ENCODE peak calls at places on chromosome 14, in five cellular contexts. T, J, S, B and E are unnamed samples. For H3K4me1 and H3K27me3, the result is how much of the 10 kb centered on the place peaks cover.

GRCh38 chr14:80940146-80940545 is 1.4 kb downstream of the CEP128 start:
- DNase-seq in T (no peak), J (no peak), S (no peak), B (no peak), E (no peak)

GRCh38 chr14:99519931-99520421 is 38.8 kb downstream of the CCNK start:
- DNase-seq in T (peak), J (peak), S (no peak), B (peak), E (no peak)

GRCh38 chr14:69877492-69877891 is 1.7 kb upstream of the SMOC1 start:
- DNase-seq in T (no peak), J (no peak), S (no peak), B (no peak), E (no peak)

GRCh38 chr14:34460841-34461240 is 1.2 kb downstream of the SPTSSA start:
- DNase-seq in T (no peak), J (no peak), S (no peak), B (no peak), E (no peak)

GRCh38 chr14:35416108-35416750 is 11.7 kb upstream of the NFKBIA start:
- DNase-seq in T (no peak), J (no peak), S (peak), B (no peak), E (no peak)

GRCh38 chr14:62053188-62053587 is 291.0 kb downstream of the SNAPC1 start:
- DNase-seq in T (no peak), J (no peak), S (no peak), B (no peak), E (no peak)

GRCh38 chr14:99077076-99077843 is 194.7 kb downstream of the BCL11B start:
- DNase-seq in T (no peak), J (no peak), S (no peak), B (no peak), E (peak)

GRCh38 chr14:69696633-69697557 is 70.0 kb upstream of the SRSF5 start:
- DNase-seq in T (no peak), J (no peak), S (no peak), B (no peak), E (no peak)

GRCh38 chr14:51547260-51547659 is 104.5 kb upstream of the FRMD6 start:
- DNase-seq in T (peak), J (no peak), S (no peak), B (peak), E (no peak)

GRCh38 chr14:50943943-50944646 is at the start of gene PYGL:
- DNase-seq in T (peak), J (peak), S (no peak), B (peak), E (peak)

GRCh38 chr14:29518335-29518734 is 409.3 kb downstream of the PRKD1 start:
- DNase-seq in T (no peak), J (no peak), S (no peak), B (no peak), E (no peak)

GRCh38 chr14:55356913-55357312 is 54.7 kb downstream of the ATG14 start:
- DNase-seq in T (no peak), J (no peak), S (no peak), B (no peak), E (no peak)

GRCh38 chr14:96096639-96097610 is 57.8 kb downstream of the C14orf132 start:
- DNase-seq in T (no peak), J (no peak), S (no peak), B (no peak), E (no peak)

GRCh38 chr14:96094211-96094610 is 55.0 kb downstream of the C14orf132 start:
- DNase-seq in T (peak), J (no peak), S (no peak), B (no peak), E (no peak)

GRCh38 chr14:96094656-96095055 is 55.5 kb downstream of the C14orf132 start:
- DNase-seq in T (peak), J (no peak), S (no peak), B (no peak), E (no peak)

GRCh38 chr14:96095581-96096476 is 56.7 kb downstream of the C14orf132 start:
- DNase-seq in T (peak), J (no peak), S (no peak), B (no peak), E (no peak)

DNA sequence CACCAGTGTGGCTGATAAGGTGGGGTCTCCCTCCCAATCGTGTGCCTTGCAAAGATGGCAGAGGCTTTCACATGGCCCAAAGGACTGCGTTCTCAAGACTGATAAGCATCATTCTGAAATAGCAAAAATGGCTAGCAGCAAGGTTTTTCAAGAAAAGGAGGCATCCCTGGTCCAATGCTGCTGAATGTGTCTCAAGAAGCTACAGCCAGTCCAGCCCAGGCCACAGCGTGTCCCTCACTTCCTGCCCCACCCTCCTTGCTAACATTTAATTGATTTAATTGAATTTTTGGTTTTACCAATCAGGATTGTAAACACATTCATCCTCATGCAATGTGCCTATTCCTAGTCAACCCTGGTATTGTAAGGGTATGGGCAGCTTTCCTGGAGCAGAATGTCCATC is 55.9 kb downstream of the C14orf132 start:
- DNase-seq in T (peak), J (no peak), S (no peak), B (no peak), E (no peak)
- H3K4me1 ChIP-seq in T (under half), J (under half), S (under half), B (under half), E (under half)

DNA sequence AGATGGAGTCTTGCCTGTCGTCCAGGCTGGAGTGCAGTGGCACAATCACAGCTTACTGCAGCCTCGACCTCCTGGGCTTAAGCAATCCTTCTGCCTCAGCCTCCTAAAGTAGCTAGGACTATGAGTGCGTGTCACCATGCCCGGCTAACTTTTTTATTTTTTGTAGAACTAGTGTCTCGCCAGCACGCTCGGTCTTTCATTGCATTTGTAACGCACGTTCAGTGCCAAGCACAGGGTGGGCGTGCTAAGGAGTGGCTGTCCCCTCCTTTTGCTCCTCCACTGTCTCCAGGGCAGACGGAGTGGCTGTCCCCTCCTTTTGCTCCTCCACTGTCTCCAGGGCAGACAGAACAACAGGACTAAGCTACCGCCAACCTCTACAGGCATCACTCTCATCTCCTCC is 60.3 kb downstream of the CCDC88C start:
- DNase-seq in T (no peak), J (no peak), S (no peak), B (no peak), E (no peak)
- H3K27me3 ChIP-seq in T (under half), J (under half), S (under half), B (under half), E (under half)

DNA sequence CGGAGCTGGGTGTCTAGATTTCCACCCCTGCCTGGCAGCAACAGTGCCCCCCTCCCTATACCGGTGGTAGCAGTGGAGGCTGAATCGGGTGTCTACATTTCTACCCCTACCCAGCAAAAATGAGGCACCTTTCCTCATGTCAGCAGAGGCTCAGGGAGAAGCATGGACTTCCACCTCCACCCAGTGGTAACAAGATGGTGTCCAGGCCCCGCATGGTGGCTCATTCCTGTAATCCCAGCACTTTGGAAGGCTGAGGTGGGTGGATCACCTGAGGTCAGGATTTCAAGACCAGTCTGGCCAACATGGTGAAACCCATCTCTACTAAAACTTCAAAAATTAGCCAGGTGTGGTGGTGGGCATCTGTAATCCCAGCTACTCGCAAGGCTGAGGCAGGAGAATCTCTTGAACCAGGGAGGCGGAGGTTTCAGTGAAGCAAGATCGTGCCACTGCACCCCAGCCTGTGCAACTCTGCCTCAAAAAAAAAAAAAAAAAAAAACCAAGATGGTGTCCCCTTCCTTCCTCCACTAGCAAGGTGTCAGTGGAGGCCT is 35.5 kb upstream of the OR5AU1 start:
- DNase-seq in T (no peak), J (no peak), S (no peak), B (no peak), E (no peak)
- H3K4me3 ChIP-seq in T (peak), J (peak), S (peak), B (no peak), E (peak)

DNA sequence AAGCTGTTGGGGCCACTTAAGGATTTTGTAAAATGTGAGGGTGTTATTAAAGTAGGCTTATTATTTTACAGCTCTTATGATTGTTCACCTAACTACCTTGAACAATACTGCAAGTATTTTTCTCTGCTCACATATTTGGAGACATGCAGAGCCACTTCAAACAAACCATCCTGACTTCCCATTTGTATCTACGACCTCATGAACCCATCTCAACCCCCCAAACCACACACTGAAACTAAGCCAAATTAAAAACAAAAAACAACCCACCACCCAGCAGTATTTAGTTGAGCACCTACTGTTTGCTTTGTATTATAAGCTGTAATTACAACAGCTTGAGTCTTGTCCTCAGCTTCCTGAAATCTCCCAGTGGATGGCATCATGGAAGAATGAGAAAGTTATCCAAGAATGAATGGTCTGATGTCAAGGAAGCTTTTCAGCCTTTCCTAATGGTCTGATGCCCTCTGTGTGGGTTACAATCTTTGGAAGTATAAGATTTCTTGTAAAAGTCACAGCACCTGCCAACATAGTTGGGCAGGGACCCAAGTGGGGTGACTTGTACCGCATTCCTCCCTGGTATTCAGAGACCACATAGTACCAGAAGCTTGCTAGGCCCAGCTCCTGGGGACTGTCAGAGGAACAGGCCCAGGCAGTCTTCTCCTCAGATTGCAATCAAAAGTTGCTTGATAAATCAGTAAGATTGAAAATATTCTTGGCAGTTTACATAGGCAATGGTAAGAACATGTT is 416.6 kb downstream of the ZFP36L1 start:
- DNase-seq in T (no peak), J (no peak), S (no peak), B (no peak), E (no peak)
- H3K4me1 ChIP-seq in T (under half), J (under half), S (under half), B (under half), E (under half)

GRCh38 chr14:105179191-105179590 is 1.9 kb downstream of the NUDT14 start:
- DNase-seq in T (no peak), J (no peak), S (no peak), B (no peak), E (no peak)

GRCh38 chr14:105176513-105176912 is 4.6 kb downstream of the NUDT14 start:
- DNase-seq in T (no peak), J (no peak), S (no peak), B (no peak), E (no peak)

GRCh38 chr14:105178868-105179140 is 2.3 kb downstream of the NUDT14 start:
- DNase-seq in T (no peak), J (no peak), S (no peak), B (no peak), E (no peak)

GRCh38 chr14:105178069-105178867 is 2.8 kb downstream of the NUDT14 start:
- DNase-seq in T (no peak), J (no peak), S (no peak), B (no peak), E (no peak)

DNA sequence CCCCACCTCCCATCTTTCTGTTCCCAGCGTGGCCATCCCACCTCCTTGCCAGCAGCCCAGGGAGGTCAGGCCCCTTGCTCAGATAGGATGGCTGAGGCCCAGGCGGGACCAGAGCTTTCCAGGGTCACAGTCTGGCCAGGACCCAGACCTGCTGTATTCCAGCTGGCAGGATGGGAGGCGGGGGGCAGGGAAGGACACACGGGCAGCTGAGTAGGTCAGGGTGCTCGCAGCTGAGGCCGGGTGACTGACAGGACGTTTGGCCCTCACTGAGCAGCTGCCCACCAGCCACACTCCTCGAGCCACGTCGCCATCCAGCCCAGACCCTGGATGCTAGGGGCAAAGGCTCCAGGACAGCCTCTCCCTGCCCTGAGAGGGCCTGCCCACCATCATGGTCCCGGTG is 4.0 kb downstream of the NUDT14 start:
- DNase-seq in T (no peak), J (no peak), S (no peak), B (no peak), E (no peak)
- H3K27me3 ChIP-seq in T (under half), J (under half), S (under half), B (under half), E (under half)

DNA sequence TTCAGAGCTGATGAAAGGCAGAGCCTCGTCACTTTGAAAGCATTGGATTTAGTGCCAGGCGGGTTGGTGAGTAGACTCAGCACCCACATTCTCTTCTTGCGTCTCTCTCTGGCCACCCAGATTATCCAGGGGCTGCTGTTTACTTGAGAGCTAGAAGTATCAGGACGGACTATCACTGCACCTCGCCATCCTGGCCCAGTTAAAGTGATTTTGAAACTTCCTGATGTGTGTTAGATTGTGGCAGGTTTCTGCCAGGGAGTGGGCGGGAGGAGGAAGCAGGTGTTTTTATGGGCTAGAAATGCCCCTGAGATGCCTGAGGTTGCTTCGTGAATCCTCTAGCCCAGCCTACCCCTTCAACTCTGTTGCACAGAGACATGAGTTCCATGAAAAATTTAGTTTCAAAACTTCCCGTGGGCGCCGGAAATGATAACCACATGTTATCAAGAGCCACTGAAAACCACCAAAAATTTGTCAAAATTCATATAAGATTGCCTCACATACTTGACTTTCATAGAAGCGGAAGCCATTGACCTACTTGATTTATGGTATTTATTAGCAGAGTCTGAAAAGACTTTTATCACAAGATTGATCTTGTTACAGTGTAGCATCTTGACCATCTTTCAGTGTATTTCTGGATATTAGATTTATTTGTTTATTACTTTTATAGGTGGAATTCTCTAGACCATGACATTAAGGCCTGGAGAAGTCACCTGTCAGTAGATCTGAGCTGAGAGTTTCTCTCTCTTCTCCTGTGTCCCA is 466.0 kb downstream of the RAD51B start:
- DNase-seq in T (no peak), J (no peak), S (peak), B (no peak), E (no peak)
- H3K4me3 ChIP-seq in T (no peak), J (no peak), S (peak), B (no peak), E (no peak)